ENCODE peak calls at places on chromosomes 12 and 14, in six cellular contexts. U is A549, J is IMR-90, S is HepG2, K is K562, Y is GM12878. M is an unnamed sample.

GRCh38 chr14:42541535-42542001 is 934.9 kb downstream of the LRFN5 start:
- DNase-seq in U (no peak), J (peak; percentile 69), S (no peak), K (no peak), Y (no peak), M (no peak)

GRCh38 chr12:52147367-52147972 is 44.3 kb downstream of the KRT80 start:
- DNase-seq in U (peak; percentile 100), J (peak; percentile 99), S (peak; percentile 67), K (peak; percentile 55), Y (no peak), M (no peak)

GRCh38 chr14:76876076-76876475 is 49.9 kb downstream of the LRRC74A start:
- DNase-seq in U (peak; percentile 80), J (peak; percentile 73), S (peak; percentile 43), K (peak; percentile 62), Y (no peak), M (peak; percentile 85)

GRCh38 chr12:80419660-80420059 is 24.4 kb upstream of the PTPRQ start:
- DNase-seq in U (no peak), J (peak; percentile 16), S (no peak), K (no peak), Y (no peak), M (no peak)

GRCh38 chr12:49878021-49878420 is 25.7 kb downstream of the FAIM2 start:
- DNase-seq in U (no peak), J (no peak), S (no peak), K (no peak), Y (no peak), M (no peak)

GRCh38 chr12:2323538-2324261 is 270.9 kb downstream of the CACNA1C start:
- DNase-seq in U (no peak), J (peak; percentile 33), S (no peak), K (no peak), Y (no peak), M (no peak)

GRCh38 chr12:28050606-28051005 is 78.1 kb upstream of the PTHLH start:
- DNase-seq in U (no peak), J (no peak), S (no peak), K (no peak), Y (no peak), M (no peak)

GRCh38 chr12:6554168-6554989 is 1.5 kb downstream of the IFFO1 start:
- DNase-seq in U (peak; percentile 82), J (peak; percentile 72), S (peak; percentile 77), K (peak; percentile 81), Y (no peak), M (peak; percentile 80)

GRCh38 chr14:85483037-85483436 is 46.9 kb upstream of the FLRT2 start:
- DNase-seq in U (no peak), J (no peak), S (peak; percentile 9), K (no peak), Y (no peak), M (no peak)

GRCh38 chr12:34301251-34302130 is 279.2 kb downstream of the ALG10 start:
- DNase-seq in U (no peak), J (no peak), S (no peak), K (no peak), Y (no peak), M (no peak)

GRCh38 chr14:45838597-45838996 is 585.6 kb upstream of the MIS18BP1 start:
- DNase-seq in U (no peak), J (no peak), S (no peak), K (no peak), Y (peak; percentile 11), M (peak; percentile 3)

GRCh38 chr12:103855036-103855712 is 14.1 kb upstream of the NT5DC3 start:
- DNase-seq in U (no peak), J (peak; percentile 85), S (peak; percentile 65), K (no peak), Y (no peak), M (no peak)

GRCh38 chr12:92146865-92147264 is 1.2 kb upstream of the BTG1 start:
- DNase-seq in U (no peak), J (no peak), S (no peak), K (peak; percentile 30), Y (no peak), M (no peak)

GRCh38 chr12:4645023-4645422 is 3.8 kb downstream of the AKAP3 start:
- DNase-seq in U (no peak), J (no peak), S (no peak), K (no peak), Y (no peak), M (no peak)

GRCh38 chr12:117045175-117045997 is 53.8 kb downstream of the TESC start:
- DNase-seq in U (no peak), J (no peak), S (peak; percentile 92), K (peak; percentile 41), Y (no peak), M (no peak)

GRCh38 chr14:106087855-106088254 is 561.5 kb downstream of the TMEM121 start:
- DNase-seq in U (no peak), J (no peak), S (no peak), K (no peak), Y (no peak), M (no peak)

DNA sequence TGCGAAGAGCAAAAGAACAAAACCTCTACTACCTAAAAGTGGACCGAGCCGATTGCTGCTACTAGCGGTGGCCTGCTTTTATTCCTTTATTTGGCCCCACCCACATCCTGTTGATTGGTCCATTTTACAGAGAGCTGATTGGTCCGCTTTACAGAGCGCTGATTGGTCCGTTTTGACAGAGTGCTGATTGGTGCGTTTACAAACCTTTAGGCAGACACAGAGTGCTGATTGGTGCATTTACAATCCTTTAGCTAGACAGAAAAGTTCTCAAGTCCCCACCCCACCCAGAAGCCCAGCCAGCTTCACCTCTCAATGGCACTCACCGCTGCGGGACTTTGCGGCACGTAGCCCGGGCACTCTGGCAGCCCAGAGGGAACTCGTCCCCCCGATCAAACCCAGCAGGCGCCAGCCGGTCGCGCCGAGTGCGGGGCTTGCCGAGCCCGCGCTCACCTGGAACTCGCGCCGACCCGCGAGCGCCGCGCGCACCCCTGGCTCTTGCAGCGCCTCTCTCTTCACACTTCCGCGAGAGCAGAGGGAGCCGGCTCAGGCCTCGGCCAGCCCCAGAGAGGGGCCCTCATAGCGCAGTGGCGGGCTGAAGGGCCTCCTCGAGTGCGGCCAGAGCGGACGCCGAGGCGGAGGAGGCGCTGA is 8.7 kb upstream of the FGD4 start:
- DNase-seq in U (peak; percentile 77), J (no peak), S (peak; percentile 53), K (no peak), Y (no peak), M (no peak)
- TF ChIP-seq BHLHE40 in U (no peak), J (no peak), S (no peak), K (no peak), Y (no peak), M (no peak)

DNA sequence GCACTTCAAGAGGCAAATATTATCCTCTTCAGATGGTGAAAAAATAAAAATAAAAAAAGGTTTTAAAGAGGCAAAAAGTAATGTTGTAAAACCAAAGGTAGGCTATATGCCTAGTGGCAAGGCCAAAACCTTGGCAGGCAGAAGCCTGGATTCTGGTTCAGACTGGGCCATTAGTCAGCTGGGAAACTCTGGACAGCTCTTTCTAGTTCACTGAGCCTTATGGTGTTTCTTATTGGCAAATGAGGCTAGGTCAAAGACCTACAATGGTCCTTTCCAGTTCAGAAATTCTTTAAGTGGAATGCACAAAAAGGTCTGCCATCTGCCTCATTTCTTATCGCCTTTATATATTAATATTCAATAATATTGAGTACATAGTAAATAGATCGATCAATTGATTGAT is 44.6 kb downstream of the PTPRB start:
- DNase-seq in U (no peak), J (no peak), S (no peak), K (no peak), Y (no peak), M (no peak)
- TF ChIP-seq BHLHE40 in U (no peak), J (no peak), S (no peak), K (no peak), Y (no peak), M (no peak)

DNA sequence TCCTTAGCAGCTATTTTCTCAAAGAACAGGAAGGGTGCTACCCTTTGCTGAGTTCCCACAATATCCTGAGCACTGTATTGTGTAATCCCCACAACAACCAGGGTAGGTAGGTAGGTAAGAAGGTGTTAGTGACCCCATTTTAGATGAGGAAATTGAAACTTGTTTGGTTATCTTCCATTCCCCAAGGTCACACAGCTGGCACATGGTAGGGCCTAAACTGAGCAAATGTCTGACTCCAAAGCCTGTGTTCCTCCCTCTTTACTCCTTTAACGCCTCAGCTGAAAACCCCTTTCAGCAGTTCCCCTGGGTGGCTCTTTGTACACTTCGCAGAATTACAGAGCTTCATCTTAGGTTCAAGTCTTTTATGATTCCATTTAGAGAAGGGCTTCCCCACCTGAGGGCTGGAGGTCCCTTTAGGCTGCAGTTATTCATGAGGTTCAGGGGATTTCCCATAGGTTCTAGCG is 26.5 kb upstream of the RIC8B start:
- DNase-seq in U (no peak), J (no peak), S (no peak), K (no peak), Y (no peak), M (no peak)
- TF ChIP-seq BHLHE40 in U (no peak), J (no peak), S (no peak), K (no peak), Y (no peak), M (no peak)

DNA sequence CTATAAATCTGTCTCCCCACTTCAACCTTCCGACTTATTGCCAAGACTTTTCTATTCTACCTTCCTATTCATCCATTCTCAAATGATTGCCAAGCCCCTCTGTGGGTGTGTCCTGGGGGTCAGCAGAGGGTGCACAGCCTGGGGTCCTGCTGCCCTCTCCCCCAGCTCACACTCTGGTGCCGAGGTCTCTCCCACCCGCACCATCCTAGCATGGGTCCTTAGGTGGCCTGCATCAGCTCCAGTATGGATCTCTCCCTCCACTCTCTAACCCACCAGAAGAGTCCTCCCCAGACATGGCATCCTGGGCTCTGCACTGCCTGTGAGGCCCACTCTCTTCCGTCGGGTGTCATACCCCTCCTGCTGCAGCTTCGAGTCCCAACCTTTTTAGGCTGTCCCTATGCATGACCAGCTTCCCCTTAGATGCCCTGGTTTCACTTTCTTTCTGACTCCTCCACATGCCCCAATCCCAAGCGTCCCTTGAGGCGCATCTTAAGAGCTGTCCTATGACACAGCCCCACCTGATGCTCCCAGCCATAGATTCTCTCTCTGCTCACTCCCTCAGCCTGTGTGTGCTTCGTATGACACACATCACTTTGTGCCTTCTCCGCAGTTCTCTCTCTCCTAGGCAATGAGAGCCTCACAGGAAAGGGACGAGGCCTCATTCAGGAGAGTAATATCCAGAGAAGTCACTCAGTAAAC is 43.9 kb downstream of the GIT2 start:
- DNase-seq in U (no peak), J (no peak), S (no peak), K (no peak), Y (peak; percentile 34), M (no peak)
- TF ChIP-seq BHLHE40 in U (no peak), J (no peak), S (no peak), K (no peak), Y (no peak), M (no peak)

GRCh38 chr12:96000858-96001257 is 4.7 kb upstream of the HAL start:
- DNase-seq in U (no peak), J (no peak), S (no peak), K (no peak), Y (no peak), M (no peak)

DNA sequence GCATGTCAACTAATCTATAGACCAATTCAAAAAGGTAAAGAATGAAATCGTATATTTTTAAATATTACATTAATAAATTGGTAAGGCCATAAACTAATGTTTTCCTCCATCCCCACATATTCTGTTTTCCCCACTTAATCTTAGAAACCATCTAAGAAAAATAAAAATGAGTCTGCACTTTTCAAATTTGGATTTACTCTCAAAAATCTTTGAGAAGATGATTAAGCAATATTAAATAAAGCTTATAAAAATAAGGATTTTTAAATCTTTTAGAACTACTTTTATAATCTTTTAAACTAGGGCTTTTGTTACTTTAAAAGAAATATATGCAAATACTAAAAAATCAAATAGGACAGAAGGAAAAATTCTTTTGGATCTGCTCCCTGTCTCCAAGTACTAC is 10.6 kb upstream of the HAL start:
- DNase-seq in U (no peak), J (no peak), S (no peak), K (no peak), Y (no peak), M (no peak)
- TF ChIP-seq BHLHE40 in U (no peak), J (no peak), S (no peak), K (no peak), Y (no peak), M (no peak)

M was measured in HEK293T.